ENCODE peak calls at places on chromosomes 4 and X, in six cellular contexts. One of them, this sample, is unnamed.

GRCh38 chr4:101205878-101206277 is 141.4 kb downstream of the PPP3CA start:
- DNase-seq in IMR-90: peak
- DNase-seq in esophagus squamous epithelium: no peak
- DNase-seq in kidney: no peak
- DNase-seq in adrenal gland: no peak
- DNase-seq in hepatocyte: no peak
- DNase-seq in this sample: no peak

GRCh38 chrX:47608130-47608810 is 11.4 kb downstream of the SYN1 start:
- DNase-seq in esophagus squamous epithelium: no peak
- DNase-seq in adrenal gland: no peak
- DNase-seq in hepatocyte: no peak
- DNase-seq in IMR-90: no peak
- DNase-seq in kidney: no peak
- DNase-seq in this sample: no peak

GRCh38 chrX:43655151-43655676 is 885 bp upstream of the MAOA start:
- DNase-seq in hepatocyte: peak
- DNase-seq in kidney: peak
- DNase-seq in adrenal gland: peak
- DNase-seq in IMR-90: peak
- DNase-seq in esophagus squamous epithelium: no peak
- DNase-seq in this sample: peak

GRCh38 chrX:39756086-39756883 is 341.5 kb downstream of the BCOR start:
- DNase-seq in hepatocyte: no peak
- DNase-seq in adrenal gland: peak
- DNase-seq in kidney: no peak
- DNase-seq in esophagus squamous epithelium: no peak
- DNase-seq in IMR-90: no peak
- DNase-seq in this sample: no peak

GRCh38 chr4:185282968-185283367 is 73.6 kb downstream of the SNX25 start:
- DNase-seq in IMR-90: peak
- DNase-seq in adrenal gland: no peak
- DNase-seq in kidney: no peak
- DNase-seq in esophagus squamous epithelium: no peak
- DNase-seq in hepatocyte: no peak
- DNase-seq in this sample: no peak

GRCh38 chrX:39112143-39112542 is 310.9 kb downstream of the MID1IP1 start:
- DNase-seq in IMR-90: no peak
- DNase-seq in esophagus squamous epithelium: no peak
- DNase-seq in adrenal gland: no peak
- DNase-seq in hepatocyte: no peak
- DNase-seq in kidney: no peak
- DNase-seq in this sample: peak

GRCh38 chr4:9996319-9997110 is 24.8 kb downstream of the SLC2A9 start:
- DNase-seq in IMR-90: peak
- DNase-seq in hepatocyte: peak
- DNase-seq in esophagus squamous epithelium: no peak
- DNase-seq in kidney: no peak
- DNase-seq in adrenal gland: peak
- DNase-seq in this sample: no peak

GRCh38 chrX:110145854-110146253 is 142.9 kb downstream of the TMEM164 start:
- DNase-seq in kidney: no peak
- DNase-seq in IMR-90: peak
- DNase-seq in esophagus squamous epithelium: no peak
- DNase-seq in hepatocyte: peak
- DNase-seq in adrenal gland: peak
- DNase-seq in this sample: no peak

GRCh38 chrX:93322110-93322509 is 351.3 kb downstream of the NAP1L3 start:
- DNase-seq in hepatocyte: no peak
- DNase-seq in IMR-90: no peak
- DNase-seq in esophagus squamous epithelium: no peak
- DNase-seq in kidney: no peak
- DNase-seq in adrenal gland: no peak
- DNase-seq in this sample: no peak

GRCh38 chr4:23364167-23364566 is 525.7 kb downstream of the PPARGC1A start:
- DNase-seq in adrenal gland: no peak
- DNase-seq in hepatocyte: no peak
- DNase-seq in esophagus squamous epithelium: no peak
- DNase-seq in IMR-90: no peak
- DNase-seq in kidney: no peak
- DNase-seq in this sample: no peak

GRCh38 chr4:23369331-23369730 is 520.5 kb downstream of the PPARGC1A start:
- DNase-seq in IMR-90: no peak
- DNase-seq in hepatocyte: no peak
- DNase-seq in kidney: no peak
- DNase-seq in esophagus squamous epithelium: no peak
- DNase-seq in adrenal gland: no peak
- DNase-seq in this sample: no peak

GRCh38 chr4:23366207-23366906 is 523.5 kb downstream of the PPARGC1A start:
- DNase-seq in adrenal gland: no peak
- DNase-seq in kidney: no peak
- DNase-seq in esophagus squamous epithelium: no peak
- DNase-seq in IMR-90: no peak
- DNase-seq in hepatocyte: no peak
- DNase-seq in this sample: no peak

GRCh38 chr4:23365086-23365485 is 524.8 kb downstream of the PPARGC1A start:
- DNase-seq in hepatocyte: no peak
- DNase-seq in adrenal gland: no peak
- DNase-seq in IMR-90: no peak
- DNase-seq in esophagus squamous epithelium: no peak
- DNase-seq in kidney: no peak
- DNase-seq in this sample: no peak

DNA sequence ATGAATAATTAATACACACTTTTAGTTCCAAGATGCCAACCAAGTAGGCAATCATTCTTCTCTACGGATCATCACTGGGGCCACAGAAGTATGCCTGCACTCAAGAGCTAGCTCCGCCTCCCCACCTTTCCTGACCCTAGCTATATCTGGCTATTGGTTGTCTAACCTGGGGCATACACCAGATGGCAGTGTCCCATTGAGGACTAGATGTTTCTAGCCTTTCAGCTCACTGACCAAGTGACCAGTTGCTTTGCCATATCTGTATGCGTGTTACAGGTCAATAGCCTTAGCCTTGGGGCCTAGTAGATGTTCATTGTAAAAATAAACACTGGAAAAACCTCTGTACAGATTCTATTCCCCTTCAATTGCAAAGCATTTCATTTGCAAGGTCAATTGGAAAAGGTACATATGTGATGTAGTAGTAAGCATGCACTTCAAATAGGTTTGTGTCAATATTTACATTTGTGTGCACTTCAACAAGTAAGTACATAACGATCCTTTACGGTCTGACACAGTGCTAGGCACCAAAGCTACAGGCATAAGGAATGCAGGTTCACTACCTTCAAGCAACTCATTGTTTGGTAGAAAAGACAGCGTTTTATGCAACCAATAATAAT is 521.7 kb downstream of the PPARGC1A start:
- DNase-seq in IMR-90: peak
- DNase-seq in hepatocyte: peak
- DNase-seq in kidney: no peak
- DNase-seq in adrenal gland: peak
- DNase-seq in esophagus squamous epithelium: no peak
- DNase-seq in this sample: no peak
- TF ChIP-seq CTCF in IMR-90: peak
- TF ChIP-seq CTCF in hepatocyte: peak
- TF ChIP-seq CTCF in kidney: peak
- TF ChIP-seq CTCF in adrenal gland: peak
- TF ChIP-seq CTCF in esophagus squamous epithelium: no peak
- TF ChIP-seq CTCF in this sample: no peak

GRCh38 chr4:163256680-163257343 is 75.6 kb downstream of the NPY1R start:
- DNase-seq in hepatocyte: no peak
- DNase-seq in adrenal gland: no peak
- DNase-seq in kidney: no peak
- DNase-seq in IMR-90: no peak
- DNase-seq in esophagus squamous epithelium: no peak
- DNase-seq in this sample: no peak
- H3K27ac ChIP-seq in hepatocyte: no peak
- H3K27ac ChIP-seq in adrenal gland: no peak
- H3K27ac ChIP-seq in kidney: no peak
- H3K27ac ChIP-seq in IMR-90: no peak
- H3K27ac ChIP-seq in esophagus squamous epithelium: no peak
- H3K27ac ChIP-seq in this sample: no peak

GRCh38 chrX:123159403-123159802 is 24.7 kb upstream of the GRIA3 start:
- DNase-seq in kidney: no peak
- DNase-seq in hepatocyte: no peak
- DNase-seq in adrenal gland: no peak
- DNase-seq in IMR-90: no peak
- DNase-seq in esophagus squamous epithelium: no peak
- DNase-seq in this sample: no peak
- TF ChIP-seq CTCF in kidney: no peak
- TF ChIP-seq CTCF in hepatocyte: no peak
- TF ChIP-seq CTCF in adrenal gland: no peak
- TF ChIP-seq CTCF in IMR-90: no peak
- TF ChIP-seq CTCF in esophagus squamous epithelium: no peak
- TF ChIP-seq CTCF in this sample: no peak

GRCh38 chr4:39932776-39933402 is 44.8 kb downstream of the PDS5A start:
- DNase-seq in kidney: no peak
- DNase-seq in esophagus squamous epithelium: no peak
- DNase-seq in IMR-90: no peak
- DNase-seq in hepatocyte: no peak
- DNase-seq in adrenal gland: no peak
- DNase-seq in this sample: no peak
- H3K27ac ChIP-seq in kidney: no peak
- H3K27ac ChIP-seq in esophagus squamous epithelium: peak
- H3K27ac ChIP-seq in IMR-90: peak
- H3K27ac ChIP-seq in hepatocyte: no peak
- H3K27ac ChIP-seq in adrenal gland: no peak
- H3K27ac ChIP-seq in this sample: no peak

DNA sequence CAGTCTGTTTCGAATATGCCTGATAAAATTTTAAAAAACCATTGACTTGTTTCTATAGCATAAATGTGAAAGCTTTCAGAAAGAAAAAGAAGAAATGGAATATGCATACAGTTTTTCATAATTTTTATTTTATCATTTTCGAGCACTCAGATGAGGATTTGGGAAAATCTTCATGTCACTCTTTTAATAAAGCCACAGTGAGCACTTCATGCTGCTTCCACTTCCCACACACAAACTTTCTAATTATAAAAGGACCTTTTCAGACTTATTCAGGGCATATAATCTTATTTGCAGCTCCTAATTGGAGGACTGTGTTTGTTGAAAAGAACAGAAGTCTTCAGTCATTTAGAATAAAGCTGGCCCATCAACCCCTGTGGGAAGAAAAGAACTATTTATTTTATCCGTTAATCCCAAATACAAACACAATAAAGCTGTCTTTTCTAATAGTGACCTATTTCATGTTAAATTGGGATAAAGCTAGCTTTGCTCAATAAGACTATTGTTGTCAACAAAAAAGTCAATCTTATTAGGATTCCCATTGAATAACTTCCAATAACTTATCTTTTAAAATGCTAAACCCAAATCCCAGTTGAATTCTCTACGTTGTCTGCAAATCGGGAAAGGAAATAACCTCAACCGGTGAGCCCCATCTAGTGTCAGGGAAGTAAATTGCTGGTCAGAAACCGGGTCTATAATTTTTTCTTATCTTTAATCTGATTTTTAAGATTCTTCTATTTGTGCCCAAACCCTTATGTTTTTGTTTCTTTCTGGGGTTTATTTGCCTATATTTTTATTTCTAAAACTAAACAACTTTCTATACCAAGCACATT is 211.5 kb downstream of the PDGFRA start:
- DNase-seq in esophagus squamous epithelium: no peak
- DNase-seq in IMR-90: peak
- DNase-seq in hepatocyte: peak
- DNase-seq in kidney: no peak
- DNase-seq in adrenal gland: peak
- DNase-seq in this sample: peak
- TF ChIP-seq CTCF in esophagus squamous epithelium: peak
- TF ChIP-seq CTCF in IMR-90: peak
- TF ChIP-seq CTCF in hepatocyte: peak
- TF ChIP-seq CTCF in kidney: peak
- TF ChIP-seq CTCF in adrenal gland: peak
- TF ChIP-seq CTCF in this sample: peak

GRCh38 chr4:54842226-54843055 is 184.7 kb downstream of the KIT start:
- DNase-seq in kidney: no peak
- DNase-seq in adrenal gland: no peak
- DNase-seq in hepatocyte: no peak
- DNase-seq in esophagus squamous epithelium: no peak
- DNase-seq in IMR-90: no peak
- DNase-seq in this sample: no peak

GRCh38 chr4:54844911-54845310 is 187.2 kb downstream of the KIT start:
- DNase-seq in kidney: no peak
- DNase-seq in adrenal gland: no peak
- DNase-seq in hepatocyte: no peak
- DNase-seq in IMR-90: no peak
- DNase-seq in esophagus squamous epithelium: no peak
- DNase-seq in this sample: no peak

GRCh38 chr4:54840992-54841768 is 183.4 kb downstream of the KIT start:
- DNase-seq in kidney: no peak
- DNase-seq in IMR-90: peak
- DNase-seq in esophagus squamous epithelium: no peak
- DNase-seq in adrenal gland: no peak
- DNase-seq in hepatocyte: peak
- DNase-seq in this sample: peak

GRCh38 chr4:54843946-54844345 is 186.2 kb downstream of the KIT start:
- DNase-seq in kidney: no peak
- DNase-seq in esophagus squamous epithelium: no peak
- DNase-seq in IMR-90: no peak
- DNase-seq in hepatocyte: no peak
- DNase-seq in adrenal gland: no peak
- DNase-seq in this sample: no peak

GRCh38 chr4:54843106-54843505 is 185.3 kb downstream of the KIT start:
- DNase-seq in adrenal gland: no peak
- DNase-seq in esophagus squamous epithelium: no peak
- DNase-seq in IMR-90: no peak
- DNase-seq in kidney: no peak
- DNase-seq in hepatocyte: no peak
- DNase-seq in this sample: no peak
- H3K27ac ChIP-seq in adrenal gland: no peak
- H3K27ac ChIP-seq in esophagus squamous epithelium: no peak
- H3K27ac ChIP-seq in IMR-90: no peak
- H3K27ac ChIP-seq in kidney: no peak
- H3K27ac ChIP-seq in hepatocyte: no peak
- H3K27ac ChIP-seq in this sample: no peak

DNA sequence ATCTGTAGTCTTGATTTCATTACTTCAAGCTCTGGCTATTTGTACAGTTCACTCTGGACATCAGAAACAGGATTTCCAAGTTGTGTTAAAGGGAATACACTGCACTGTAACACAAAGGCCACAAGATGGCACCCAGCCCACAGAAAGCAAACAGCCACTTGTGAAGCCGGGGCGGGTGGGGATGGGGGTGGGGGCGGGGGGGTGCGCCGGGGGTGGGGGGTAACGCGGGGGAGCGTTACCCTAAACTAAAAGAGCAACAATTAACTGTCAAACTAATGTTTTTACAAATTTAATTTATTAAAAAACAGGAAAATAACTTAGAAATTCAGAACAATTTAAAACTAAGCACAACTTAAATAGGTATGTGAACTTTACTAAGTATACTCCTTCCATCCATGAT is 27.3 kb downstream of the PRDX4 start:
- DNase-seq in adrenal gland: peak
- DNase-seq in hepatocyte: peak
- DNase-seq in IMR-90: peak
- DNase-seq in kidney: no peak
- DNase-seq in esophagus squamous epithelium: no peak
- DNase-seq in this sample: peak
- TF ChIP-seq CTCF in adrenal gland: no peak
- TF ChIP-seq CTCF in hepatocyte: peak
- TF ChIP-seq CTCF in IMR-90: peak
- TF ChIP-seq CTCF in kidney: peak
- TF ChIP-seq CTCF in esophagus squamous epithelium: peak
- TF ChIP-seq CTCF in this sample: peak